ENCODE peak calls at places on chromosome 7, in four cellular contexts. K, Z, W and U are unnamed samples.

GRCh38 chr7:125033506-125033905 is 103.9 kb upstream of the POT1 start:
- DNase-seq in K (no peak), Z (no peak), W (no peak), U (no peak)

GRCh38 chr7:116229359-116229758 is 19.0 kb downstream of the TES start:
- DNase-seq in K (no peak), Z (no peak), W (no peak), U (no peak)

GRCh38 chr7:132709971-132710567 is 133.8 kb upstream of the PLXNA4 start:
- DNase-seq in K (peak), Z (peak), W (peak), U (peak)

GRCh38 chr7:30800785-30801252 is 29.6 kb downstream of the MINDY4 start:
- DNase-seq in Z (peak), W (peak), K (peak), U (peak)

GRCh38 chr7:71868797-71869196 is 543.3 kb downstream of the CALN1 start:
- DNase-seq in K (no peak), Z (no peak), W (no peak), U (no peak)

GRCh38 chr7:95607477-95608010 is 11.2 kb upstream of the PDK4 start:
- DNase-seq in Z (no peak), K (no peak), W (no peak), U (no peak)

GRCh38 chr7:63070696-63071095 is 928.0 kb upstream of the ZNF722 start:
- DNase-seq in W (no peak), K (no peak), Z (no peak), U (no peak)

GRCh38 chr7:82110146-82110823 is 333.3 kb downstream of the CACNA2D1 start:
- DNase-seq in W (no peak), K (no peak), Z (no peak), U (no peak)

GRCh38 chr7:92778972-92779371 is 57.4 kb downstream of the CDK6 start:
- DNase-seq in K (no peak), Z (no peak), W (peak), U (peak)

GRCh38 chr7:106223156-106223555 is 61.6 kb downstream of the NAMPT start:
- DNase-seq in K (no peak), Z (no peak), W (no peak), U (no peak)

GRCh38 chr7:87541648-87542047 is 59.0 kb downstream of the ABCB1 start:
- DNase-seq in W (no peak), Z (no peak), K (no peak), U (no peak)

GRCh38 chr7:42947531-42947930 is 15.4 kb downstream of the MRPL32 start:
- DNase-seq in W (no peak), K (no peak), Z (no peak), U (peak)